ENCODE peak calls at places on chromosomes 6 and 20, in nine cellular contexts. One of them, this sample, is unnamed.

GRCh38 chr6:10511477-10511876 is 9.7 kb upstream of the GCNT2 start:
- DNase-seq in natural killer cell: no peak
- DNase-seq in NCI-H2029 treated with DMSO at 0.1 percent for 48 hours: no peak
- DNase-seq in NCI-H345: no peak
- DNase-seq in HS-27A: no peak
- DNase-seq in stimulated activated naive CD4-positive, alpha-beta T cell: no peak
- DNase-seq in activated gamma-delta T cell treated with anti-CD3 and anti-CD28 coated beads, Interleukin-2, amount 50 U/mL, for 16 hours: no peak
- DNase-seq in CD4-positive, alpha-beta T cell: no peak
- DNase-seq in tibial nerve: no peak
- DNase-seq in this sample: no peak

GRCh38 chr20:24382775-24383174 is 86.7 kb upstream of the SYNDIG1 start:
- DNase-seq in natural killer cell: no peak
- DNase-seq in NCI-H2029 treated with DMSO at 0.1 percent for 48 hours: peak
- DNase-seq in NCI-H345: peak
- DNase-seq in HS-27A: no peak
- DNase-seq in stimulated activated naive CD4-positive, alpha-beta T cell: no peak
- DNase-seq in activated gamma-delta T cell treated with anti-CD3 and anti-CD28 coated beads, Interleukin-2, amount 50 U/mL, for 16 hours: no peak
- DNase-seq in CD4-positive, alpha-beta T cell: no peak
- DNase-seq in tibial nerve: no peak
- DNase-seq in this sample: peak

GRCh38 chr6:125821825-125822281 is 31.1 kb downstream of the NCOA7 start:
- DNase-seq in natural killer cell: no peak
- DNase-seq in NCI-H2029 treated with DMSO at 0.1 percent for 48 hours: peak
- DNase-seq in NCI-H345: no peak
- DNase-seq in HS-27A: no peak
- DNase-seq in stimulated activated naive CD4-positive, alpha-beta T cell: no peak
- DNase-seq in activated gamma-delta T cell treated with anti-CD3 and anti-CD28 coated beads, Interleukin-2, amount 50 U/mL, for 16 hours: no peak
- DNase-seq in CD4-positive, alpha-beta T cell: no peak
- DNase-seq in tibial nerve: no peak
- DNase-seq in this sample: peak

GRCh38 chr6:27441001-27441400 is 31.9 kb downstream of the ZNF184 start:
- DNase-seq in natural killer cell: no peak
- DNase-seq in NCI-H2029 treated with DMSO at 0.1 percent for 48 hours: no peak
- DNase-seq in NCI-H345: no peak
- DNase-seq in HS-27A: no peak
- DNase-seq in stimulated activated naive CD4-positive, alpha-beta T cell: no peak
- DNase-seq in activated gamma-delta T cell treated with anti-CD3 and anti-CD28 coated beads, Interleukin-2, amount 50 U/mL, for 16 hours: no peak
- DNase-seq in CD4-positive, alpha-beta T cell: no peak
- DNase-seq in tibial nerve: no peak
- DNase-seq in this sample: no peak

GRCh38 chr6:111799576-111800467 is 73.4 kb downstream of the FYN start:
- DNase-seq in natural killer cell: no peak
- DNase-seq in NCI-H2029 treated with DMSO at 0.1 percent for 48 hours: no peak
- DNase-seq in NCI-H345: no peak
- DNase-seq in HS-27A: no peak
- DNase-seq in stimulated activated naive CD4-positive, alpha-beta T cell: no peak
- DNase-seq in activated gamma-delta T cell treated with anti-CD3 and anti-CD28 coated beads, Interleukin-2, amount 50 U/mL, for 16 hours: no peak
- DNase-seq in CD4-positive, alpha-beta T cell: no peak
- DNase-seq in tibial nerve: no peak
- DNase-seq in this sample: no peak

GRCh38 chr20:3188823-3189413 is 15.6 kb downstream of the DDRGK1 start:
- DNase-seq in natural killer cell: no peak
- DNase-seq in NCI-H2029 treated with DMSO at 0.1 percent for 48 hours: no peak
- DNase-seq in NCI-H345: no peak
- DNase-seq in HS-27A: no peak
- DNase-seq in stimulated activated naive CD4-positive, alpha-beta T cell: no peak
- DNase-seq in activated gamma-delta T cell treated with anti-CD3 and anti-CD28 coated beads, Interleukin-2, amount 50 U/mL, for 16 hours: no peak
- DNase-seq in CD4-positive, alpha-beta T cell: no peak
- DNase-seq in tibial nerve: no peak
- DNase-seq in this sample: no peak

GRCh38 chr6:16947461-16948159 is 154.2 kb upstream of the STMND1 start:
- DNase-seq in natural killer cell: no peak
- DNase-seq in NCI-H2029 treated with DMSO at 0.1 percent for 48 hours: peak
- DNase-seq in NCI-H345: peak
- DNase-seq in HS-27A: peak
- DNase-seq in stimulated activated naive CD4-positive, alpha-beta T cell: no peak
- DNase-seq in activated gamma-delta T cell treated with anti-CD3 and anti-CD28 coated beads, Interleukin-2, amount 50 U/mL, for 16 hours: no peak
- DNase-seq in CD4-positive, alpha-beta T cell: no peak
- DNase-seq in tibial nerve: no peak
- DNase-seq in this sample: no peak

GRCh38 chr6:298233-299049 is 6.2 kb downstream of the DUSP22 start:
- DNase-seq in natural killer cell: no peak
- DNase-seq in NCI-H2029 treated with DMSO at 0.1 percent for 48 hours: no peak
- DNase-seq in NCI-H345: no peak
- DNase-seq in HS-27A: no peak
- DNase-seq in stimulated activated naive CD4-positive, alpha-beta T cell: no peak
- DNase-seq in activated gamma-delta T cell treated with anti-CD3 and anti-CD28 coated beads, Interleukin-2, amount 50 U/mL, for 16 hours: no peak
- DNase-seq in CD4-positive, alpha-beta T cell: no peak
- DNase-seq in tibial nerve: no peak
- DNase-seq in this sample: no peak

GRCh38 chr6:9131616-9132015 is 696.3 kb upstream of the SLC35B3 start:
- DNase-seq in natural killer cell: no peak
- DNase-seq in NCI-H2029 treated with DMSO at 0.1 percent for 48 hours: peak
- DNase-seq in NCI-H345: peak
- DNase-seq in HS-27A: no peak
- DNase-seq in stimulated activated naive CD4-positive, alpha-beta T cell: no peak
- DNase-seq in activated gamma-delta T cell treated with anti-CD3 and anti-CD28 coated beads, Interleukin-2, amount 50 U/mL, for 16 hours: no peak
- DNase-seq in CD4-positive, alpha-beta T cell: no peak
- DNase-seq in tibial nerve: no peak
- DNase-seq in this sample: no peak

GRCh38 chr20:51695574-51696303 is 72.5 kb downstream of the ATP9A start:
- DNase-seq in natural killer cell: no peak
- DNase-seq in NCI-H2029 treated with DMSO at 0.1 percent for 48 hours: no peak
- DNase-seq in NCI-H345: peak
- DNase-seq in HS-27A: no peak
- DNase-seq in stimulated activated naive CD4-positive, alpha-beta T cell: no peak
- DNase-seq in activated gamma-delta T cell treated with anti-CD3 and anti-CD28 coated beads, Interleukin-2, amount 50 U/mL, for 16 hours: no peak
- DNase-seq in CD4-positive, alpha-beta T cell: no peak
- DNase-seq in tibial nerve: no peak
- DNase-seq in this sample: no peak

GRCh38 chr6:132648356-132648755 is 10.6 kb downstream of the TAAR1 start:
- DNase-seq in natural killer cell: no peak
- DNase-seq in NCI-H2029 treated with DMSO at 0.1 percent for 48 hours: no peak
- DNase-seq in NCI-H345: no peak
- DNase-seq in HS-27A: no peak
- DNase-seq in stimulated activated naive CD4-positive, alpha-beta T cell: no peak
- DNase-seq in activated gamma-delta T cell treated with anti-CD3 and anti-CD28 coated beads, Interleukin-2, amount 50 U/mL, for 16 hours: peak
- DNase-seq in CD4-positive, alpha-beta T cell: no peak
- DNase-seq in tibial nerve: no peak
- DNase-seq in this sample: no peak

GRCh38 chr6:1250489-1251197 is 61.3 kb upstream of the FOXQ1 start:
- DNase-seq in natural killer cell: no peak
- DNase-seq in NCI-H2029 treated with DMSO at 0.1 percent for 48 hours: no peak
- DNase-seq in NCI-H345: no peak
- DNase-seq in HS-27A: no peak
- DNase-seq in stimulated activated naive CD4-positive, alpha-beta T cell: no peak
- DNase-seq in activated gamma-delta T cell treated with anti-CD3 and anti-CD28 coated beads, Interleukin-2, amount 50 U/mL, for 16 hours: no peak
- DNase-seq in CD4-positive, alpha-beta T cell: no peak
- DNase-seq in tibial nerve: no peak
- DNase-seq in this sample: no peak

This sample was measured in small intestine.